ENCODE peak calls at places on chromosomes 4 and X, in ten cellular contexts. K, X, H, W, B, Z, T, U, F and L are unnamed samples.

GRCh38 chrX:144075432-144075831 is 191.6 kb downstream of the UBE2NL start:
- DNase-seq in X (no peak), B (no peak), K (no peak), U (no peak), T (no peak), W (no peak), H (no peak), Z (no peak), F (no peak), L (no peak)

GRCh38 chr4:153757407-153757806 is 2.4 kb downstream of the RNF175 start:
- DNase-seq in H (no peak), X (no peak), U (no peak), K (no peak), F (no peak), Z (no peak), W (no peak), B (no peak), T (no peak), L (no peak)

GRCh38 chr4:118918388-118918787 is 29.7 kb downstream of the SYNPO2 start:
- DNase-seq in W (no peak), F (no peak), B (no peak), U (no peak), Z (peak; percentile 71), T (peak; percentile 55), X (no peak), K (peak; percentile 68), H (no peak), L (no peak)

GRCh38 chrX:131633285-131633917 is 89.5 kb downstream of the OR13H1 start:
- DNase-seq in W (peak; percentile 76), K (peak; percentile 0), T (peak; percentile 54), H (peak; percentile 18), X (peak; percentile 72), F (peak; percentile 61), U (peak; percentile 29), B (no peak), Z (peak; percentile 32), L (peak; percentile 46)

GRCh38 chr4:1583051-1583785 is 100.9 kb downstream of the FAM53A start:
- DNase-seq in T (no peak), F (no peak), Z (no peak), B (peak; percentile 35), H (peak; percentile 17), K (no peak), X (no peak), W (peak; percentile 3), U (no peak), L (no peak)

GRCh38 chrX:130741584-130741983 is 161.4 kb downstream of the ENOX2 start:
- DNase-seq in U (no peak), K (no peak), X (no peak), B (no peak), T (no peak), H (no peak), F (no peak), W (no peak), Z (no peak), L (no peak)

GRCh38 chr4:29066856-29067255 is 1653.3 kb upstream of the PCDH7 start:
- DNase-seq in Z (no peak), T (no peak), W (no peak), B (no peak), H (no peak), U (no peak), X (no peak), K (no peak), F (no peak), L (no peak)

GRCh38 chr4:6884341-6884870 is 25.2 kb upstream of the TBC1D14 start:
- DNase-seq in U (no peak), X (no peak), W (no peak), K (no peak), H (no peak), F (no peak), Z (no peak), B (no peak), T (no peak), L (no peak)

GRCh38 chr4:177740563-177740962 is 298.3 kb upstream of the AGA start:
- DNase-seq in Z (peak; percentile 18), B (no peak), K (no peak), F (no peak), W (no peak), T (peak; percentile 21), X (no peak), H (no peak), U (no peak), L (no peak)

GRCh38 chrX:42096262-42096939 is 173.0 kb upstream of the CASK start:
- DNase-seq in H (no peak), U (peak; percentile 5), W (no peak), Z (peak; percentile 91), F (peak; percentile 54), T (peak; percentile 84), K (peak; percentile 48), X (no peak), B (peak; percentile 58), L (no peak)

GRCh38 chrX:118655561-118656246 is 71.7 kb upstream of the IL13RA1 start:
- DNase-seq in H (no peak), Z (peak; percentile 79), X (no peak), F (no peak), T (peak; percentile 76), B (no peak), W (no peak), K (peak; percentile 15), U (no peak), L (no peak)

GRCh38 chrX:114842181-114842580 is 175.2 kb downstream of the IL13RA2 start:
- DNase-seq in H (no peak), X (no peak), B (no peak), K (no peak), Z (no peak), W (no peak), T (no peak), U (no peak), F (no peak), L (no peak)

GRCh38 chr4:99301376-99302164 is 10.8 kb upstream of the ADH1A start:
- DNase-seq in T (no peak), F (no peak), W (no peak), U (no peak), Z (no peak), B (no peak), K (peak; percentile 23), X (no peak), H (no peak), L (no peak)

GRCh38 chrX:112931478-112931877 is 90.8 kb upstream of the AMOT start:
- DNase-seq in T (no peak), U (no peak), X (no peak), K (no peak), F (no peak), W (no peak), Z (no peak), B (no peak), H (no peak), L (no peak)

GRCh38 chr4:38547052-38547451 is 116.9 kb upstream of the KLF3 start:
- DNase-seq in U (no peak), K (no peak), W (no peak), X (no peak), B (no peak), Z (no peak), F (no peak), H (no peak), T (no peak), L (no peak)

DNA sequence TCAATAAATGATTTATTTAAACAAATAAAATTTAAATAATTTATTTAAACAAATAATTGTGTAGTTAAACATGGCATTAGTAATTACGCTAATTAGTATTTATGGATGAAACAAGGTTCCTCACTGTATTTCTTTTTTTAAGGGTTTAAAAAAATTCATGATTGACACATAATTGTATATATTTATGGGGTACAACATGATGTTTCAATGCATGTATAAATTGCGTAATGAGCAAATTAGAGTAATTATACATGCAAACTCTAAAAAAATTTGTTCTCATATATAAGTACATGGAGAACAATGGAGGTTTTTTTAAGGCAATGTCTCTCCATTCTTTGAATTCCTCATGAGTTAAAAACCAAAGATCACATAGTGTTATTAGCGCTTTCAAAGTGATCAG is 115.7 kb upstream of the KLF3 start:
- DNase-seq in K (no peak), F (no peak), B (no peak), T (no peak), H (no peak), X (no peak), W (no peak), U (no peak), Z (no peak), L (no peak)
- TF ChIP-seq CTCF in K (no peak), F (no peak), B (no peak), T (no peak), H (no peak), X (no peak), W (no peak), U (no peak), Z (no peak), L (no peak)

DNA sequence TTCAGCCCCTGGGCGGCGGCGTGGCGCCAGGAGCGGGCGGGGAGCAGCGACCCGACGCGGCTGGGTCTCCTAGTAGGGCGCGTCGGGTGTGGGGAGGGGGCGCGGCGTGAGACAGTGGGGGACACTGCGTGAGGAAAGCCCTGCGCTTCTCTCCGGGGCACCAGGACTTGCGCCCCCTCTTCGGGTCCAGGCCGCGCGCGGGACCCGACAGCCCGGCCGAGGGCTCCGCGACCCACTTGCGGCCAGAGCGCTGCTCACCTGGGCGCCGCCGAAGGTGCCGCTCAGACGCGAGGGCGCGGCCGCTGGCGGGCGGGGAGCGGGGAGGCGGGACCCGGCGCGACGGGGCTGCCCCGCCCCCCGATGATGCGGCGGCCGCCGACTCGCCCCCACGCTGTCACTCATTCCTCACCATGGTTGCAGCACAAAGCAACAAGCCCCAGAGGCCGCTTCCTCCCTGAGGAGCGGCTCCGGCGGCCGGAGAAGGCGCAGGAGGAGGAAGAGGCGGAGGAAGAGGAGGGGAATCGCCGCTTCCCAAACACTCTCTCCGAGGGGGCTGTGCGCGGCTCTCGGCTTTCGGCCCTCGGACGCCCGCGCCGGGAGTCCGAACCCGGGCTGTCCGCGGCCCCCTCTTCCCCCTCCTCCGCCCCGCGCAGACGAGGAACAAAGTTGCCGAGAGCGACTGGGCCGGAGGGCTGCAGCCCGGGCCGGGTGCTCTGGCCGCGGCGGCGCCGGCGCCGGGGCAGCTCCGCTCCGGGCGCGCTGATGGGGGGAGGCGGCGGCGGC is at the start of gene RAPGEF2:
- DNase-seq in H (peak; percentile 87), W (peak; percentile 86), T (peak; percentile 97), X (peak; percentile 90), U (peak; percentile 95), Z (peak; percentile 87), K (peak; percentile 77), B (peak; percentile 95), F (peak; percentile 93), L (peak; percentile 97)
- TF ChIP-seq CTCF in H (no peak), W (no peak), T (no peak), X (no peak), U (no peak), Z (no peak), K (no peak), B (no peak), F (no peak), L (no peak)

DNA sequence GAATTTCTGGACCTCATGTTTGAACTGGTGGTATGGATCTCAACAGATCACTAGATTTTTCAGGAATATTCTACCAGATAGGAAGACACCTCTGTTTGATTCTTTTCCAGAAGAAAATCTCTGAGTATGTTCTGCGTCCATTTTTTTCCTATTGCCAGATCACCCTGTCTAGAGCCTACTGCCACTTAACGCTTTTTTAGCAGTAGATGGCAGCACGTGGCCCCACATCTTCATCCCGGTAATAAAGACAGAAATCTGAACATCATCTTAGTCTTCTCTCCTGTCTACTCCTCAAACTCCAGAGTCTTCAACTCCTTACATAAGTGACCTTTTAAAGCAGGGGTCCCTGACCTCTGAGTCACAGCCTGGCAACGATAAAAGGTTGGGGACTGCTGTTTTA is 184.7 kb downstream of the TMA16 start:
- DNase-seq in T (peak; percentile 48), B (no peak), Z (peak; percentile 25), W (no peak), U (no peak), X (no peak), K (no peak), F (no peak), H (no peak), L (no peak)
- TF ChIP-seq CTCF in T (peak; percentile 51), B (no peak), Z (peak; percentile 30), W (no peak), U (no peak), X (peak; percentile 25), K (no peak), F (no peak), H (no peak), L (no peak)

GRCh38 chrX:69031181-69031580 is 134.1 kb downstream of the PJA1 start:
- DNase-seq in W (peak; percentile 38), Z (no peak), X (no peak), U (no peak), T (no peak), K (no peak), H (no peak), B (no peak), F (peak; percentile 24), L (no peak)
- TF ChIP-seq CTCF in W (no peak), Z (peak; percentile 14), X (peak; percentile 27), U (no peak), T (peak; percentile 5), K (peak; percentile 27), H (no peak), B (no peak), F (no peak), L (no peak)